ENCODE peak calls at places on chromosomes 4 and X, in seven cellular contexts. K is hepatocyte, Z is MM.1S, Q is SK-N-SH, I is HCT116, X is PC-3, G is GM23248. J is an unnamed sample. For H3K4me1 and H3K9me2, the result is how much of the 10 kb centered on the place peaks cover.

GRCh38 chr4:83636930-83637329 is 101.0 kb downstream of the GPAT3 start:
- DNase-seq in Q (no peak), K (no peak), X (no peak), Z (no peak), I (no peak), G (no peak), J (no peak)

GRCh38 chr4:72842323-72842722 is 227.2 kb downstream of the COX18 start:
- DNase-seq in Q (no peak), G (peak), Z (no peak), I (no peak), K (no peak), X (peak), J (no peak)

GRCh38 chr4:81684357-81684756 is 212.7 kb upstream of the RASGEF1B start:
- DNase-seq in Z (no peak), I (no peak), K (no peak), X (no peak), G (no peak), Q (no peak), J (no peak)

GRCh38 chrX:65588795-65589194 is 54.2 kb upstream of the LAS1L start:
- DNase-seq in G (no peak), X (no peak), Q (no peak), K (no peak), Z (no peak), I (no peak), J (no peak)

GRCh38 chr4:80101768-80102116 is 28.7 kb upstream of the ANTXR2 start:
- DNase-seq in I (no peak), G (peak), Q (no peak), Z (no peak), X (peak), K (no peak), J (no peak)

GRCh38 chr4:1463088-1463926 is 57.1 kb upstream of the NKX1-1 start:
- DNase-seq in I (no peak), K (peak), Q (peak), Z (no peak), X (no peak), G (peak), J (no peak)

GRCh38 chr4:3484057-3484973 is 21.2 kb downstream of the DOK7 start:
- DNase-seq in X (peak), K (peak), I (peak), G (peak), Z (no peak), Q (peak), J (no peak)

GRCh38 chr4:109410226-109410625 is 23.4 kb upstream of the SEC24B start:
- DNase-seq in I (no peak), G (no peak), Z (no peak), X (no peak), K (no peak), Q (no peak), J (peak)

GRCh38 chr4:148300877-148301276 is 141.3 kb downstream of the NR3C2 start:
- DNase-seq in Z (no peak), I (peak), Q (no peak), K (no peak), G (no peak), X (no peak), J (peak)

GRCh38 chr4:72631296-72631695 is 62.3 kb upstream of the ADAMTS3 start:
- DNase-seq in Z (no peak), Q (peak), G (peak), I (no peak), K (peak), X (peak), J (no peak)

GRCh38 chrX:63503541-63503940 is 152.4 kb upstream of the SPIN4 start:
- DNase-seq in K (no peak), I (no peak), G (peak), X (peak), Q (no peak), Z (no peak), J (peak)

GRCh38 chr4:158858410-158859189 is 89.8 kb downstream of the FNIP2 start:
- DNase-seq in I (no peak), Q (no peak), K (no peak), G (peak), Z (no peak), X (peak), J (no peak)

GRCh38 chr4:3314706-3315260 is 22.0 kb downstream of the RGS12 start:
- DNase-seq in K (no peak), I (no peak), Z (no peak), X (no peak), Q (no peak), G (no peak), J (no peak)

GRCh38 chr4:91851456-91851855 is 452.3 kb upstream of the GRID2 start:
- DNase-seq in I (no peak), G (no peak), Z (no peak), Q (no peak), K (no peak), X (no peak), J (no peak)

GRCh38 chrX:26146024-26146423 is 7.9 kb downstream of the MAGEB18 start:
- DNase-seq in X (no peak), Q (no peak), Z (no peak), I (no peak), G (no peak), K (no peak), J (no peak)

GRCh38 chr4:26028133-26028792 is 114.2 kb downstream of the SMIM20 start:
- DNase-seq in Q (no peak), Z (no peak), K (no peak), G (no peak), I (no peak), X (no peak), J (peak)

GRCh38 chr4:156710571-156711195 is 260.9 kb downstream of the PDGFC start:
- DNase-seq in X (peak), G (peak), Q (no peak), I (no peak), K (no peak), Z (no peak), J (no peak)

GRCh38 chrX:104679175-104679574 is 113.2 kb downstream of the IL1RAPL2 start:
- DNase-seq in K (no peak), G (no peak), Q (no peak), Z (no peak), X (peak), I (no peak), J (no peak)

GRCh38 chr4:19993222-19993621 is 258.5 kb upstream of the SLIT2 start:
- DNase-seq in I (no peak), K (no peak), Z (no peak), G (peak), Q (no peak), X (no peak), J (no peak)

GRCh38 chr4:100872811-100873210 is 355.0 kb upstream of the EMCN start:
- DNase-seq in K (no peak), Q (no peak), G (no peak), X (no peak), Z (no peak), I (no peak), J (no peak)

GRCh38 chrX:112631892-112632291 is 47.8 kb downstream of the LHFPL1 start:
- DNase-seq in X (no peak), G (no peak), I (no peak), K (no peak), Z (no peak), Q (no peak), J (no peak)

GRCh38 chr4:81460837-81461233 is 10.9 kb downstream of the RASGEF1B start:
- DNase-seq in Q (no peak), G (no peak), Z (no peak), X (no peak), I (no peak), K (no peak), J (no peak)

GRCh38 chr4:125104616-125105015 is 210.1 kb upstream of the FAT4 start:
- DNase-seq in Z (no peak), X (no peak), Q (no peak), I (no peak), G (peak), K (no peak), J (no peak)

GRCh38 chr4:68797048-68797447 is 18.7 kb upstream of the UGT2B10 start:
- DNase-seq in G (no peak), Z (no peak), K (no peak), X (no peak), I (no peak), Q (no peak), J (no peak)

GRCh38 chr4:142778908-142779307 is 67.2 kb downstream of the INPP4B start:
- DNase-seq in X (no peak), Z (no peak), I (no peak), K (no peak), G (peak), Q (no peak), J (no peak)

GRCh38 chr4:140098481-140099132 is 55.4 kb downstream of the MAML3 start:
- DNase-seq in Z (no peak), G (peak), Q (no peak), I (peak), K (no peak), X (peak), J (no peak)

GRCh38 chr4:87219648-87220093 is 747 bp downstream of the KLHL8 start:
- DNase-seq in K (peak), I (no peak), Q (no peak), G (peak), Z (peak), X (peak), J (peak)

GRCh38 chr4:15043226-15043625 is 40.9 kb downstream of the CPEB2 start:
- DNase-seq in K (no peak), I (peak), Q (peak), G (no peak), Z (no peak), X (peak), J (peak)

GRCh38 chr4:82493721-82494425 is 63.5 kb downstream of the ENOPH1 start:
- DNase-seq in Q (no peak), Z (no peak), X (no peak), G (peak), I (no peak), K (no peak), J (no peak)

GRCh38 chrX:140860718-140861117 is 141.7 kb upstream of the SPANXB1 start:
- DNase-seq in K (no peak), G (no peak), Z (no peak), X (no peak), Q (no peak), I (no peak), J (no peak)

GRCh38 chrX:46165411-46165810 is 379.8 kb downstream of the ZNF674 start:
- DNase-seq in I (no peak), G (peak), Q (no peak), K (no peak), Z (no peak), X (peak), J (no peak)

GRCh38 chr4:88242144-88242543 is 42.2 kb downstream of the PPM1K start:
- DNase-seq in G (no peak), Z (no peak), X (no peak), Q (no peak), K (no peak), I (no peak), J (no peak)

GRCh38 chrX:140299411-140299810 is 205.5 kb downstream of the SOX3 start:
- DNase-seq in K (no peak), X (no peak), Q (no peak), Z (no peak), I (no peak), G (no peak), J (no peak)

GRCh38 chr4:57370691-57371090 is 260.5 kb upstream of the IGFBP7 start:
- DNase-seq in X (peak), K (no peak), Z (no peak), Q (no peak), G (peak), I (no peak), J (no peak)

GRCh38 chr4:11427201-11427996 is 1.3 kb downstream of the HS3ST1 start:
- DNase-seq in K (peak), G (no peak), I (no peak), Q (no peak), Z (no peak), X (no peak), J (peak)

GRCh38 chrX:2690856-2691542 is at the start of gene CD99:
- DNase-seq in Q (peak), I (no peak), K (peak), X (peak), Z (peak), G (peak), J (peak)

GRCh38 chrX:2691543-2692220 is 587 bp downstream of the CD99 start:
- DNase-seq in I (no peak), K (peak), G (peak), X (peak), Z (no peak), Q (no peak), J (peak)

GRCh38 chrX:2693123-2693438 is 2.0 kb downstream of the CD99 start:
- DNase-seq in G (peak), Q (no peak), X (no peak), I (no peak), K (no peak), Z (no peak), J (no peak)

GRCh38 chrX:2693526-2694002 is 2.5 kb downstream of the CD99 start:
- DNase-seq in I (no peak), Q (no peak), K (no peak), X (no peak), G (peak), Z (no peak), J (no peak)

GRCh38 chrX:2692221-2693122 is 1.4 kb downstream of the CD99 start:
- DNase-seq in G (peak), K (peak), Q (peak), X (peak), Z (no peak), I (no peak), J (peak)
- H3K4me1 ChIP-seq in G (under half), K (under half), Q (under half), X (under half), Z (under half), I (under half), J (under half)

GRCh38 chrX:25015486-25016360 is at the start of gene ARX:
- DNase-seq in Q (peak), X (no peak), G (peak), Z (no peak), K (peak), I (peak), J (peak)
- H3K9me2 ChIP-seq in Q (under half), X (under half), G (under half), Z (under half), K (under half), I (under half), J (under half)

GRCh38 chr4:7287918-7288280 is 95.6 kb downstream of the SORCS2 start:
- DNase-seq in Q (no peak), K (no peak), G (no peak), I (no peak), Z (no peak), X (no peak), J (no peak)

GRCh38 chr4:7287274-7287917 is 95.1 kb downstream of the SORCS2 start:
- DNase-seq in Z (no peak), X (no peak), K (no peak), G (no peak), I (no peak), Q (no peak), J (no peak)

GRCh38 chr4:7285244-7286122 is 93.1 kb downstream of the SORCS2 start:
- DNase-seq in Z (no peak), I (no peak), G (no peak), Q (no peak), K (no peak), X (no peak), J (no peak)

GRCh38 chr4:7286798-7287197 is 94.5 kb downstream of the SORCS2 start:
- DNase-seq in G (no peak), X (no peak), K (no peak), Z (no peak), Q (no peak), I (no peak), J (no peak)

DNA sequence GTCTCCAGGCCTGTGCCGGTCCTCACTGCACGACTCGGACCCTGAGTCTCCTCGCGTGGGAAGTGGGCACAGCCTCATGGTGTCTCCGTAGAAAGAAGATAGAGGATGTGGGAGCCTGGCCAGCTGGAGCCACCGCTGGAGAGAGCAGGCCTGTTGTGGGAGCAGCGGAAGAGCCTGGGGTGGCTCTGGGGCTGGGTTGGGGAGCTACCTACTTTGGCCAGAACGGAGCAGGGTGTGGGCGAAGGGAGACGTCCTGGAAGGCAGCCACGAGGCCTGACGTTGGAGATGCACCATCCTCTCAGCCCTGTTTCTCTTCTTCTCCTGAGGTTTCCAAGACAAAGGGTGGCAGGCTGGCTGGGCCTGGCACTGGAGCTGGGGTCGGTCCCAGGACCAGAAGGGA is 93.8 kb downstream of the SORCS2 start:
- DNase-seq in Q (no peak), Z (no peak), I (no peak), X (no peak), G (peak), K (no peak), J (no peak)
- H3K4me3 ChIP-seq in Q (no peak), Z (no peak), I (no peak), X (no peak), G (no peak), K (no peak), J (no peak)

DNA sequence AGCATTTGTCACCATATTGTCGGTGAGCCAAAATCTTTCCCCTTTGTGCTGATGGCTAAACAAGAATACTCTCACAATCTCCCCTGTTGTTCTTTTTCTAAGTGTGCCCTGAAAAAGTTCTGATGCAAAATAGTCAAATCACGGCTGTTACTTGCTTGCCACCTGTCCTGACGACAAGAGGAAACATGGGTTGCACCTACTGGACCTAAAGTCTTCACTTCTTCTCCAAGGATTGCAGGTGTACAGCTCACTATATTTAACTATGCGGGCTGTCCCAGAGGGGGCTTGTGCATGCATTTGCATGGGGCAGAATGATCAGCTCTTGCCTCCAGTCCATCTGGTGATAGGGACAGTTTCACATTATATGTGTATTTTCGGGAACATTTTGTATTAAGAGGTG is 21.6 kb downstream of the AFF2 start:
- DNase-seq in K (no peak), X (no peak), Z (no peak), G (no peak), Q (no peak), I (no peak), J (no peak)
- H3K4me1 ChIP-seq in K (under half), X (under half), Z (under half), G (under half), Q (under half), I (under half), J (under half)

GRCh38 chr4:185915817-185916216 is 103.8 kb upstream of the SORBS2 start:
- DNase-seq in I (no peak), X (no peak), G (no peak), Z (no peak), Q (no peak), K (no peak), J (no peak)

GRCh38 chr4:185914583-185915199 is 102.7 kb upstream of the SORBS2 start:
- DNase-seq in I (no peak), Z (no peak), Q (peak), G (no peak), K (no peak), X (no peak), J (no peak)

GRCh38 chr4:185915271-185915670 is 103.3 kb upstream of the SORBS2 start:
- DNase-seq in Z (no peak), G (no peak), Q (no peak), X (no peak), I (no peak), K (no peak), J (no peak)

GRCh38 chr4:185916231-185916630 is 104.2 kb upstream of the SORBS2 start:
- DNase-seq in I (no peak), G (no peak), Z (no peak), X (no peak), Q (no peak), K (no peak), J (no peak)

GRCh38 chr4:185916683-185917082 is 104.7 kb upstream of the SORBS2 start:
- DNase-seq in Z (no peak), K (no peak), Q (no peak), I (no peak), G (no peak), X (no peak), J (peak)
- H3K9me2 ChIP-seq in Z (under half), K (under half), Q (under half), I (under half), G (under half), X (under half), J (under half)

DNA sequence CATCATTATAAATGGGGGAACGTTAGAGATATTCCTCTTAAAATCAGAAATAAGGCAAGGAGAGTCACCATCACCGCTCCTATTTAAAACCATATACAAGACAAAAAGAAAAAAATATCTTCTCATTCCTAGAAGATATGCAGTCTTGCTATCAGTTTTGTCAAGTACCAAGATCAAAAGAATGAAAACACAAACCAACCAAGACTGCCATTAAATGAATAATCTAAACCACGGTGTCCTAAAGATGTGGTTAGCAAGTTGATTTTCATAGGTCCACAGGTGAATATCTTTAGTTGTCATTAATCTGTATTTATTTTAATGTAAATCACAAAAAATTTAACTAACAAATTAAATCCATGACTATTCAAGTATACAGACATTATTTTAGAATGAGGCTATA is 39.3 kb downstream of the SCFD2 start:
- DNase-seq in X (no peak), Z (no peak), Q (no peak), K (no peak), I (no peak), G (no peak), J (no peak)
- H3K4me3 ChIP-seq in X (no peak), Z (no peak), Q (no peak), K (no peak), I (no peak), G (no peak), J (no peak)

GRCh38 chr4:10022346-10023049 is 1.2 kb upstream of the SLC2A9 start:
- DNase-seq in G (no peak), I (no peak), Z (no peak), Q (no peak), X (no peak), K (no peak), J (no peak)
- H3K4me1 ChIP-seq in G (under half), I (under half), Z (under half), Q (under half), X (under half), K (under half), J (under half)

J was measured in GM23338.